ENCODE peak calls at places on chromosomes 5 and 9, in five cellular contexts. G is AG10803, R is foreskin fibroblast, J is pancreas, W is bronchial epithelial cell. Z is an unnamed sample.

GRCh38 chr9:13899924-13900323 is 414.0 kb downstream of the NFIB start:
- DNase-seq in G (no peak), R (no peak), J (no peak), W (no peak), Z (no peak)

GRCh38 chr9:72540348-72540873 is 19.0 kb downstream of the TMC1 start:
- DNase-seq in G (peak), R (peak), J (no peak), W (peak), Z (peak)

GRCh38 chr5:159156839-159157238 is 52.5 kb downstream of the RNF145 start:
- DNase-seq in G (peak), R (peak), J (no peak), W (peak), Z (peak)

GRCh38 chr9:93346240-93347112 is 105.0 kb upstream of the FAM120A start:
- DNase-seq in G (no peak), R (no peak), J (no peak), W (no peak), Z (no peak)

GRCh38 chr5:111308951-111309350 is 84.8 kb downstream of the CAMK4 start:
- DNase-seq in G (no peak), R (no peak), J (no peak), W (peak), Z (no peak)

GRCh38 chr9:125066839-125067619 is 76.3 kb downstream of the SCAI start:
- DNase-seq in G (peak), R (peak), J (no peak), W (no peak), Z (no peak)

GRCh38 chr5:1386274-1386717 is 41.4 kb upstream of the CLPTM1L start:
- DNase-seq in G (peak), R (peak), J (peak), W (peak), Z (no peak)

GRCh38 chr5:157100140-157100679 is 8.6 kb downstream of the HAVCR2 start:
- DNase-seq in G (peak), R (peak), J (no peak), W (no peak), Z (peak)

GRCh38 chr5:139376364-139376763 is 6.7 kb downstream of the SLC23A1 start:
- DNase-seq in G (no peak), R (no peak), J (no peak), W (no peak), Z (no peak)

GRCh38 chr5:154849791-154850201 is 607 bp downstream of the FAXDC2 start:
- DNase-seq in G (peak), R (peak), J (no peak), W (peak), Z (peak)

GRCh38 chr5:181224390-181225234 is 1.5 kb downstream of the TRIM41 start:
- DNase-seq in G (no peak), R (no peak), J (peak), W (no peak), Z (no peak)

GRCh38 chr5:95471922-95472321 is 80.8 kb downstream of the FAM81B start:
- DNase-seq in G (peak), R (peak), J (no peak), W (peak), Z (peak)

GRCh38 chr5:33997331-33997983 is 10.4 kb downstream of the AMACR start:
- DNase-seq in G (peak), R (peak), J (peak), W (peak), Z (peak)

GRCh38 chr5:133119233-133119711 is 67.5 kb downstream of the HSPA4 start:
- DNase-seq in G (no peak), R (no peak), J (no peak), W (no peak), Z (no peak)

GRCh38 chr9:27888661-27889295 is 315.5 kb upstream of the C9orf72 start:
- DNase-seq in G (no peak), R (no peak), J (no peak), W (peak), Z (no peak)

GRCh38 chr5:58868931-58869330 is 286.1 kb downstream of the RAB3C start:
- DNase-seq in G (no peak), R (no peak), J (no peak), W (peak), Z (no peak)

GRCh38 chr9:136292591-136293448 is 11.1 kb downstream of the CCDC187 start:
- DNase-seq in G (no peak), R (no peak), J (no peak), W (no peak), Z (no peak)

GRCh38 chr9:130561056-130561455 is 18.3 kb upstream of the FUBP3 start:
- DNase-seq in G (no peak), R (no peak), J (no peak), W (peak), Z (no peak)

GRCh38 chr9:133661846-133662636 is 25.9 kb downstream of the DBH start:
- DNase-seq in G (no peak), R (no peak), J (no peak), W (no peak), Z (no peak)

GRCh38 chr9:132754236-132754635 is 84.0 kb downstream of the GTF3C4 start:
- DNase-seq in G (no peak), R (no peak), J (no peak), W (no peak), Z (no peak)

GRCh38 chr9:117919594-117919993 is 215.4 kb downstream of the TLR4 start:
- DNase-seq in G (no peak), R (no peak), J (no peak), W (no peak), Z (no peak)

GRCh38 chr5:41503321-41503720 is 7.1 kb downstream of the PLCXD3 start:
- DNase-seq in G (no peak), R (no peak), J (no peak), W (no peak), Z (no peak)

GRCh38 chr5:135491552-135492318 is 39.6 kb upstream of the TIFAB start:
- DNase-seq in G (no peak), R (no peak), J (no peak), W (peak), Z (no peak)

GRCh38 chr5:56910123-56910951 is 941 bp downstream of the SETD9 start:
- DNase-seq in G (peak), R (peak), J (peak), W (peak), Z (no peak)

GRCh38 chr9:117092582-117092981 is 322.3 kb downstream of the ASTN2 start:
- DNase-seq in G (peak), R (no peak), J (no peak), W (peak), Z (no peak)

GRCh38 chr9:110847661-110848060 is 179.1 kb downstream of the MUSK start:
- DNase-seq in G (peak), R (no peak), J (no peak), W (no peak), Z (no peak)

GRCh38 chr9:137619240-137620090 is 660 bp downstream of the EHMT1 start:
- DNase-seq in G (peak), R (no peak), J (no peak), W (no peak), Z (no peak)

GRCh38 chr9:127112683-127113539 is 9.5 kb downstream of the ANGPTL2 start:
- DNase-seq in G (no peak), R (no peak), J (no peak), W (peak), Z (no peak)

GRCh38 chr5:137283801-137284200 is 215.3 kb downstream of the SPOCK1 start:
- DNase-seq in G (no peak), R (no peak), J (no peak), W (no peak), Z (no peak)

GRCh38 chr9:76516350-76516749 is 57.4 kb downstream of the GCNT1 start:
- DNase-seq in G (no peak), R (no peak), J (no peak), W (no peak), Z (no peak)

GRCh38 chr5:120779674-120780073 is 315.6 kb downstream of the PRR16 start:
- DNase-seq in G (peak), R (no peak), J (no peak), W (no peak), Z (no peak)

GRCh38 chr5:9112520-9113291 is 433.2 kb downstream of the SEMA5A start:
- DNase-seq in G (peak), R (no peak), J (no peak), W (peak), Z (no peak)

GRCh38 chr5:141692533-141692888 is 10.5 kb upstream of the ARAP3 start:
- DNase-seq in G (no peak), R (no peak), J (no peak), W (no peak), Z (no peak)
- H3K4me3 ChIP-seq in G (peak), R (peak), J (no peak), W (peak), Z (peak)

DNA sequence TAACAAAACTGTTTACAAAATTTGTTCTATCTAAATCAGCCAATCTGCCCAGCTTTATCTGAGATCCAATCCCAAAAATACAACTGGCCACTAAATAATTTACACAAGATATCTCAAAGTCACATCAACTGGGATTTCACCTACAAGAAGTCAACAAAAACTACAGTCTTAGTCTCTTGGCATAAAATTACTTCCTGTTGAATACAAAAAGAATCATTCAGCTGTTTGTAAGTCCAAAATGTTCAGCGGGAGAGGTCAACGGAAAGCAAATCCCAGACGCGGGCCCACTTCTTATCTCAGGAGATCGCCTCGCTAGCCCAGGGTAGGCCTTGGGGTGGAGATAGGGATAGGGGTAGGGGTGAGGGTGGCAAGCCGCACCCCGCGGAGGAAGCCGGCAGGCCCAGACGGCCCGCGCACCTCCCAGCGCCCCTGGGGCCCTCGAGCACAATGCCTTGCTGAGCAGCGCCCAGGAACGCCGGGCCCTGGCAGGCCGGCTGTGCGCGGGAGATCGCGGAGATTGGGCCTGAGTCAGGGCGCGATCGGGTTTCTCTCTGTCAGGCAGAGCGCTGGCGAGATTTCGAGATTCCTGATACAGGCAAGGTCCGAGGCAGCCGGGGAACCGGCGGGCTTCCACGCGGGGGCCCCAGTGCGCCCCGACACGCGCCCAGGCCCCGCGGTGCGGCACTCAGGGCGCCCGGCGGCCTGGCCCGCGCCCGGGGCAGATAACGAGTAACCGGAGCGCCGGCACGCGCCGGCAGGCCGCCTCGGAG is 710 bp downstream of the HINT1 start:
- DNase-seq in G (peak), R (peak), J (peak), W (peak), Z (peak)
- TF ChIP-seq CTCF in G (no peak), R (no peak), J (no peak), W (no peak), Z (no peak)

DNA sequence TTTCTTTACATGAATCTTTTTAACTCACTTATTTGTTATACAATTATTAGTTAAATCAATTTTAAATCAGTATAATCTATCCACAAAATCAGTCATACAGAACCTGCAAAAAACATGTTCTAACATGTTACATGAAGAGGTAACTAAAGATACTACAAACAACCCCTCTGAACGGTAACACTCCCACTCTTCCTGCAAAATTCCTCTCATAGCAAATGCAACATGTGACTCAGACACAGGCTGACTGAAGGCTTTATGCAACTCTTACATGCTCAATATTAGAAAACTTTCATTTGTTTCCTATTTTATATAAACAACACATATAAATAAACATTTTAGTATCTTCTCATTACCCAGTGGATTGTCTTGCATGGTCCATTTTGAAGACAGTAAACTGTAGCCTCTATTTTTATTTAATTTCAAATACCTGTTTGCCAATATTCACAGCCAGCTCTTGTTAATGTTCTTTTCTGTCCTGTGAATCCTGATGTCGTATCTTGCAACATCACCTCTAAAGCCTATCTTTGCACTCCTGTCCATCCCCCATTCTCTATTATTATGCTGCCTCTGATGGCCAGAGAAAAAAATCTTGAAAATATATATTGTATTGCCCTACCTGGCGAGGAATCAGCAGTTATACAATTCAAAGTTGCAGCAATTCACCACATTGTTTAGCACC is 100.5 kb upstream of the CCDC152 start:
- DNase-seq in G (no peak), R (peak), J (no peak), W (peak), Z (no peak)
- H3K4me3 ChIP-seq in G (no peak), R (peak), J (no peak), W (peak), Z (no peak)

GRCh38 chr9:114484854-114485443 is 20.3 kb downstream of the WHRN start:
- DNase-seq in G (peak), R (peak), J (no peak), W (peak), Z (peak)

GRCh38 chr9:114484215-114484853 is 20.9 kb downstream of the WHRN start:
- DNase-seq in G (no peak), R (no peak), J (no peak), W (no peak), Z (no peak)

GRCh38 chr9:114488398-114489129 is 16.7 kb downstream of the WHRN start:
- DNase-seq in G (no peak), R (no peak), J (no peak), W (no peak), Z (no peak)

GRCh38 chr9:114487607-114488300 is 17.5 kb downstream of the WHRN start:
- DNase-seq in G (peak), R (peak), J (peak), W (peak), Z (peak)

DNA sequence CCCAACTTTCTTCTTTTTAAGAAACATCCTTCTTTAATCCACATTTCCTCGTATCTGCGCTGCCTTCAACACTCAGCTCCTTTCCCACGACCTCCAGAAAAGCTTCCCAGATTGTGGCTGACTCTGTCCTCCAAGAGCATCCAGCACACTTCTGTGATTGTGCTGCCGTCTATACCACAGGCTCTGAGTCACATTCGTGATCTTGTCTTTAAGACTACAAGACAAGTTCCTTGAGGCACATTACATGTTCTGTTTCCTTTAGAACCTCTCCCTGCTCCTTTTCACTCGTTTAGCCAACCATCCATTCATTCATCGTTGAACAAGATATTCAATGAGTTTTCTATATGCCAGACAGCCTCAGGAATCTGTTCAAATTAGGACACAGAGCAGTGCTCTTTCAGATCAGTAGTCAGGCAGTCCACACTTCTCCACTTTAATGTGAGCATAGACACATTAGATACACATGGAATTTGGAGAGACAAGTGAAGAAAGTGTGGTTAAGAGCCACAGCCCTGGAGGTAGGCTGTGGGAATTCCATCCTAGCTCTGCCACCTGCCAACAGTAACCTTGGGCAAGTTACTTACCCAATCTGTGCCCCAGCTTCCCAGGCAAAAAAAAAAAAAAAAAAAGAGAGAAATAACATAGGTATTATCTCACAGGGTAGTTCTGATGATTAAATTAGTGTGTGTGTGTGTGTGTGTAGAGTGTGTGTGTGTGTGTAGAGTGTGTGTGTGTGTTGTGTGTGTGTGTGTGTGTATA is 18.9 kb downstream of the WHRN start:
- DNase-seq in G (no peak), R (no peak), J (no peak), W (no peak), Z (no peak)
- TF ChIP-seq CTCF in G (no peak), R (no peak), J (no peak), W (no peak), Z (no peak)